ENCODE peak calls at places on chromosomes 3 and 15, in six cellular contexts. H, L, S, Q, E and V are unnamed samples.

GRCh38 chr15:48766196-48766595 is 44.7 kb downstream of the CEP152 start:
- DNase-seq in S (peak; percentile 52), E (no peak), Q (no peak), H (no peak), L (no peak), V (no peak)

GRCh38 chr3:85481411-85482192 is 522.8 kb downstream of the CADM2 start:
- DNase-seq in L (no peak), H (no peak), S (no peak), E (no peak), Q (no peak), V (no peak)

GRCh38 chr3:43503067-43503728 is 118.6 kb downstream of the ANO10 start:
- DNase-seq in Q (no peak), E (peak; percentile 2), S (peak; percentile 46), H (no peak), L (no peak), V (no peak)

GRCh38 chr3:72814308-72814707 is 33.9 kb downstream of the SHQ1 start:
- DNase-seq in L (no peak), E (no peak), S (no peak), Q (no peak), H (no peak), V (no peak)

GRCh38 chr3:58164916-58165821 is 45.6 kb downstream of the DNASE1L3 start:
- DNase-seq in H (no peak), L (no peak), S (no peak), Q (no peak), E (no peak), V (no peak)

GRCh38 chr3:58633157-58633865 is 33.3 kb downstream of the FAM3D start:
- DNase-seq in Q (no peak), H (no peak), L (no peak), E (no peak), S (no peak), V (no peak)

GRCh38 chr3:72641684-72642083 is 206.6 kb downstream of the SHQ1 start:
- DNase-seq in H (no peak), S (no peak), L (no peak), E (no peak), Q (no peak), V (no peak)

GRCh38 chr15:50116477-50116876 is 2.6 kb downstream of the ATP8B4 start:
- DNase-seq in S (peak; percentile 19), H (no peak), Q (no peak), E (no peak), L (no peak), V (no peak)

GRCh38 chr15:73948396-73948795 is 22.1 kb downstream of the LOXL1 start:
- DNase-seq in Q (no peak), S (no peak), E (no peak), H (no peak), L (peak; percentile 4), V (no peak)

GRCh38 chr15:58185439-58185838 is 47.3 kb downstream of the AQP9 start:
- DNase-seq in H (no peak), L (no peak), E (no peak), S (no peak), Q (no peak), V (no peak)
- TF ChIP-seq CTCF in H (no peak), L (no peak), E (peak; percentile 52), S (peak; percentile 5), Q (no peak), V (no peak)

GRCh38 chr3:207973-208372 is 11.4 kb downstream of the CHL1 start:
- DNase-seq in E (no peak), L (no peak), H (no peak), S (no peak), Q (no peak), V (no peak)
- TF ChIP-seq CTCF in E (no peak), L (no peak), H (no peak), S (no peak), Q (no peak), V (no peak)

GRCh38 chr3:87041191-87041590 is 50.2 kb upstream of the VGLL3 start:
- DNase-seq in S (no peak), E (no peak), L (no peak), H (no peak), Q (no peak), V (no peak)
- TF ChIP-seq CTCF in S (no peak), E (no peak), L (no peak), H (no peak), Q (no peak), V (no peak)

DNA sequence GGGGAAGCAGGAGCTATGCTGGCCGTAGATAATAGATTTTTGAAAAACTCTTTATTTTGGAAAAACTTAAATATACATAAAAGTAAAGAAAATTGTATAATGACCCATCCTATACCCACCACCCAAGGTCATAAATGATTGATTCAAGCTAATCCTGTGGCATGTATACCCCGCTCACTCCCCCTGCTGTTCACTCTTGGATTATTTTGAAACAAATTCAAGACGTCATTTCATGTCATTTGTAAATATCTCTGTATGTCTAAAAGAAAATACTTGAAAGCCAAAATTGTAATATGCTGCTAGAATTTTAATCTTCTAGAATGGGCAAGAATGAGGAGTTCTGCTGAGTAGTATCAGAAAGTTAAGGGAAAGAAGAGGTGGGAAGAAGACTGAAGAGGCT is 241.7 kb downstream of the FEZF2 start:
- DNase-seq in Q (no peak), E (no peak), L (no peak), S (peak; percentile 11), H (no peak), V (no peak)
- TF ChIP-seq CTCF in Q (no peak), E (peak; percentile 51), L (peak; percentile 30), S (peak; percentile 38), H (peak; percentile 13), V (no peak)

GRCh38 chr15:75810874-75811498 is 32.3 kb upstream of the UBE2Q2 start:
- DNase-seq in S (no peak), H (no peak), E (no peak), L (no peak), Q (no peak), V (no peak)

GRCh38 chr15:75811616-75812015 is 31.6 kb upstream of the UBE2Q2 start:
- DNase-seq in Q (no peak), L (no peak), E (no peak), H (peak; percentile 7), S (no peak), V (no peak)

GRCh38 chr15:75808563-75808962 is 34.7 kb upstream of the UBE2Q2 start:
- DNase-seq in Q (no peak), H (no peak), L (no peak), S (no peak), E (no peak), V (no peak)

GRCh38 chr15:75814794-75815193 is 28.5 kb upstream of the UBE2Q2 start:
- DNase-seq in Q (no peak), E (no peak), L (no peak), H (no peak), S (no peak), V (no peak)

GRCh38 chr15:75809986-75810750 is 33.1 kb upstream of the UBE2Q2 start:
- DNase-seq in E (no peak), S (no peak), Q (no peak), L (no peak), H (no peak), V (no peak)
- TF ChIP-seq CTCF in E (peak; percentile 47), S (peak; percentile 45), Q (no peak), L (peak; percentile 31), H (peak; percentile 38), V (no peak)

DNA sequence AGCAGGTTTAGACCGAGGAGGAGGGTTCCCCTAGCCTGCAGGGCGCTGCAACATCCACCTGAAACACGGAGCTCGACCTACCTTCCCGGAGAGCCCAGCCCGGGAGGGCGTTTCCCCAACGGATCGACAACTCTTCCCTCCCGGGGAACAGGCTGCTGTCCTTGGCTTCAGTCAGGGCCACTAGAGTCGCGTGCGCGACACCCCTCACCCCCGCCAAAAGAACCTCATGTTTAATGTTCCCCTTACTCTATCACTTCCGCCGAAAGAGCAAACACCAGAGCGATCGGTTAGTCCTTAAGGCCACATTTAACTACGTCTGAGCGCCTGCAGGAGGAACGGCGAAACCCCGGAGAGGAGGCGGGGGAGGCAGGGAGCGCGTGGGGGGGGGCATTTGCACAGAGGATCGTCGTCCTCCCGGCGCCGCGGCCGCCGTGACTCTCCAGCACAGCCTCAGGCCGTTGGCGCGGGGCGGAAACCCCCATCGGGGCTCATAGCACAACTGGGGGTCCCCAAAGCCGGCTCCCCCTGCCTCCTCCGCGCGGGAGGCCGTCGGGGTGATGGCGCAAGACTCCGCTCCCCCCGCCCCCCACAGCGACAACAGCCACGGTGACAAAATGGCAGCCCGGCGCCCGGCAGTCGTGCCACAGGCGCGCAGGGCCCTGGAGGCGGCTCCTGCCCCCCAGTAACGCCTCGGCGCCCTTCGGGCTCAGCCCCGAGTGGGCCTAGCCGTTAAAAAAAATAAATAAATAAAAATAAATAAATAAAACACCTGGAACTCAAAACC is 3.2 kb downstream of the ANP32A start:
- DNase-seq in S (peak; percentile 58), L (peak; percentile 85), E (no peak), H (no peak), Q (peak; percentile 72), V (peak; percentile 69)
- TF ChIP-seq CTCF in S (no peak), L (no peak), E (no peak), H (no peak), Q (peak; percentile 22), V (no peak)